ENCODE peak calls at places on chromosomes 1 and 21, in four cellular contexts. A, T, P and N are unnamed samples.

GRCh38 chr1:16612332-16613172 is 812 bp downstream of the NBPF1 start:
- DNase-seq in T (peak; percentile 72), A (peak; percentile 100), P (peak; percentile 47), N (peak; percentile 89)

GRCh38 chr1:17009706-17010105 is 2.0 kb downstream of the ATP13A2 start:
- DNase-seq in A (no peak), T (no peak), P (no peak), N (no peak)

GRCh38 chr21:35644523-35644922 is 415.8 kb downstream of the SETD4 start:
- DNase-seq in P (no peak), A (no peak), T (no peak), N (no peak)

GRCh38 chr1:234490789-234491479 is 12.0 kb upstream of the TARBP1 start:
- DNase-seq in T (no peak), P (no peak), A (no peak), N (peak; percentile 20)

GRCh38 chr21:36908260-36908908 is 58.1 kb downstream of the HLCS start:
- DNase-seq in P (no peak), T (no peak), A (peak; percentile 35), N (peak; percentile 25)

GRCh38 chr1:37318490-37318889 is 155.9 kb upstream of the ZC3H12A start:
- DNase-seq in A (no peak), T (no peak), P (no peak), N (no peak)

GRCh38 chr1:53892911-53893310 is 1.1 kb upstream of the DIO1 start:
- DNase-seq in A (no peak), T (no peak), P (no peak), N (no peak)

GRCh38 chr1:20359451-20360330 is 69.0 kb downstream of the VWA5B1 start:
- DNase-seq in A (no peak), P (no peak), T (peak; percentile 53), N (no peak)

GRCh38 chr1:27637052-27637451 is 2.1 kb upstream of the FGR start:
- DNase-seq in A (peak; percentile 9), T (no peak), P (no peak), N (no peak)

GRCh38 chr1:243549791-243550190 is 293.9 kb downstream of the SDCCAG8 start:
- DNase-seq in P (no peak), A (peak; percentile 74), T (no peak), N (peak; percentile 75)

GRCh38 chr1:224287714-224288113 is 42.3 kb downstream of the NVL start:
- DNase-seq in T (no peak), A (no peak), P (no peak), N (no peak)

GRCh38 chr1:232944342-232944741 is 6.1 kb upstream of the NTPCR start:
- DNase-seq in P (no peak), T (no peak), A (peak; percentile 11), N (no peak)

GRCh38 chr1:50156241-50157010 is 47.7 kb downstream of the ELAVL4 start:
- DNase-seq in P (no peak), T (no peak), A (peak; percentile 4), N (no peak)

GRCh38 chr1:29498126-29499100 is 262.1 kb downstream of the PTPRU start:
- DNase-seq in P (peak; percentile 18), A (peak; percentile 15), T (no peak), N (peak; percentile 5)

GRCh38 chr21:27301216-27301615 is 334.3 kb upstream of the ADAMTS5 start:
- DNase-seq in A (no peak), T (no peak), P (no peak), N (peak; percentile 56)

GRCh38 chr1:62070384-62071011 is 124.2 kb upstream of the L1TD1 start:
- DNase-seq in T (no peak), A (peak; percentile 37), P (no peak), N (no peak)

GRCh38 chr1:206809504-206810084 is 37.3 kb upstream of the IL10 start:
- DNase-seq in A (peak; percentile 48), P (peak; percentile 15), T (peak; percentile 56), N (peak; percentile 52)

GRCh38 chr1:226708342-226708780 is 30.7 kb downstream of the ITPKB start:
- DNase-seq in A (peak; percentile 95), P (peak; percentile 65), T (no peak), N (peak; percentile 92)

GRCh38 chr1:41915786-41916571 is 2.7 kb downstream of the HIVEP3 start:
- DNase-seq in A (no peak), T (peak; percentile 39), P (no peak), N (no peak)